ENCODE peak calls at places on chromosomes 13 and 19, in eight cellular contexts. One of them, this sample, is unnamed.

GRCh38 chr19:13748169-13748884 is 16.0 kb upstream of the MRI1 start:
- DNase-seq in heart left ventricle: no peak
- DNase-seq in effector CD4-positive, alpha-beta T cell: no peak
- DNase-seq in SW 1271: no peak
- DNase-seq in IMR-90: peak; percentile 74
- DNase-seq in retinal pigment epithelial cell: no peak
- DNase-seq in CD4-positive, CD25-positive, alpha-beta regulatory T cell: peak; percentile 54
- DNase-seq in heart right ventricle: no peak
- DNase-seq in this sample: peak; percentile 42

GRCh38 chr19:19657397-19657783 is 6.1 kb downstream of the ATP13A1 start:
- DNase-seq in heart left ventricle: no peak
- DNase-seq in effector CD4-positive, alpha-beta T cell: no peak
- DNase-seq in SW 1271: no peak
- DNase-seq in IMR-90: no peak
- DNase-seq in retinal pigment epithelial cell: no peak
- DNase-seq in CD4-positive, CD25-positive, alpha-beta regulatory T cell: no peak
- DNase-seq in heart right ventricle: no peak
- DNase-seq in this sample: no peak

GRCh38 chr13:20125129-20125782 is 35.6 kb downstream of the GJA3 start:
- DNase-seq in heart left ventricle: no peak
- DNase-seq in effector CD4-positive, alpha-beta T cell: no peak
- DNase-seq in SW 1271: no peak
- DNase-seq in IMR-90: peak; percentile 69
- DNase-seq in retinal pigment epithelial cell: no peak
- DNase-seq in CD4-positive, CD25-positive, alpha-beta regulatory T cell: no peak
- DNase-seq in heart right ventricle: no peak
- DNase-seq in this sample: peak; percentile 50

GRCh38 chr13:109678459-109678858 is 107.9 kb downstream of the IRS2 start:
- DNase-seq in heart left ventricle: no peak
- DNase-seq in effector CD4-positive, alpha-beta T cell: no peak
- DNase-seq in SW 1271: no peak
- DNase-seq in IMR-90: no peak
- DNase-seq in retinal pigment epithelial cell: no peak
- DNase-seq in CD4-positive, CD25-positive, alpha-beta regulatory T cell: no peak
- DNase-seq in heart right ventricle: no peak
- DNase-seq in this sample: no peak

GRCh38 chr13:74074723-74075122 is 59.5 kb downstream of the KLF12 start:
- DNase-seq in heart left ventricle: no peak
- DNase-seq in effector CD4-positive, alpha-beta T cell: no peak
- DNase-seq in SW 1271: no peak
- DNase-seq in IMR-90: peak; percentile 46
- DNase-seq in retinal pigment epithelial cell: no peak
- DNase-seq in CD4-positive, CD25-positive, alpha-beta regulatory T cell: no peak
- DNase-seq in heart right ventricle: no peak
- DNase-seq in this sample: peak; percentile 18

GRCh38 chr13:36385471-36385870 is 39.3 kb upstream of the SPART start:
- DNase-seq in heart left ventricle: no peak
- DNase-seq in effector CD4-positive, alpha-beta T cell: no peak
- DNase-seq in SW 1271: no peak
- DNase-seq in IMR-90: peak; percentile 15
- DNase-seq in retinal pigment epithelial cell: peak; percentile 16
- DNase-seq in CD4-positive, CD25-positive, alpha-beta regulatory T cell: no peak
- DNase-seq in heart right ventricle: no peak
- DNase-seq in this sample: peak; percentile 9

GRCh38 chr19:4543444-4543843 is 3.6 kb upstream of the LRG1 start:
- DNase-seq in heart left ventricle: no peak
- DNase-seq in effector CD4-positive, alpha-beta T cell: no peak
- DNase-seq in SW 1271: no peak
- DNase-seq in IMR-90: no peak
- DNase-seq in retinal pigment epithelial cell: no peak
- DNase-seq in CD4-positive, CD25-positive, alpha-beta regulatory T cell: no peak
- DNase-seq in heart right ventricle: no peak
- DNase-seq in this sample: no peak

GRCh38 chr19:41321600-41322270 is 11.8 kb downstream of the CCDC97 start:
- DNase-seq in heart left ventricle: peak; percentile 50
- DNase-seq in effector CD4-positive, alpha-beta T cell: no peak
- DNase-seq in SW 1271: no peak
- DNase-seq in IMR-90: peak; percentile 80
- DNase-seq in retinal pigment epithelial cell: no peak
- DNase-seq in CD4-positive, CD25-positive, alpha-beta regulatory T cell: no peak
- DNase-seq in heart right ventricle: no peak
- DNase-seq in this sample: peak; percentile 63

GRCh38 chr13:42924290-42924803 is 67.7 kb downstream of the EPSTI1 start:
- DNase-seq in heart left ventricle: no peak
- DNase-seq in effector CD4-positive, alpha-beta T cell: no peak
- DNase-seq in SW 1271: no peak
- DNase-seq in IMR-90: no peak
- DNase-seq in retinal pigment epithelial cell: no peak
- DNase-seq in CD4-positive, CD25-positive, alpha-beta regulatory T cell: no peak
- DNase-seq in heart right ventricle: no peak
- DNase-seq in this sample: no peak

GRCh38 chr19:37855098-37855497 is 51.3 kb downstream of the WDR87 start:
- DNase-seq in heart left ventricle: peak; percentile 22
- DNase-seq in effector CD4-positive, alpha-beta T cell: no peak
- DNase-seq in SW 1271: no peak
- DNase-seq in IMR-90: peak; percentile 17
- DNase-seq in retinal pigment epithelial cell: peak; percentile 13
- DNase-seq in CD4-positive, CD25-positive, alpha-beta regulatory T cell: peak; percentile 2
- DNase-seq in heart right ventricle: peak; percentile 61
- DNase-seq in this sample: peak; percentile 2

GRCh38 chr13:73945371-73945770 is 188.8 kb downstream of the KLF12 start:
- DNase-seq in heart left ventricle: no peak
- DNase-seq in effector CD4-positive, alpha-beta T cell: no peak
- DNase-seq in SW 1271: no peak
- DNase-seq in IMR-90: no peak
- DNase-seq in retinal pigment epithelial cell: no peak
- DNase-seq in CD4-positive, CD25-positive, alpha-beta regulatory T cell: no peak
- DNase-seq in heart right ventricle: no peak
- DNase-seq in this sample: no peak

GRCh38 chr19:17654993-17655392 is 33.2 kb downstream of the UNC13A start:
- DNase-seq in heart left ventricle: no peak
- DNase-seq in effector CD4-positive, alpha-beta T cell: no peak
- DNase-seq in SW 1271: no peak
- DNase-seq in IMR-90: no peak
- DNase-seq in retinal pigment epithelial cell: no peak
- DNase-seq in CD4-positive, CD25-positive, alpha-beta regulatory T cell: peak; percentile 13
- DNase-seq in heart right ventricle: no peak
- DNase-seq in this sample: no peak

GRCh38 chr19:7595466-7596133 is at the start of gene CAMSAP3:
- DNase-seq in heart left ventricle: no peak
- DNase-seq in effector CD4-positive, alpha-beta T cell: no peak
- DNase-seq in SW 1271: no peak
- DNase-seq in IMR-90: no peak
- DNase-seq in retinal pigment epithelial cell: peak; percentile 9
- DNase-seq in CD4-positive, CD25-positive, alpha-beta regulatory T cell: peak; percentile 43
- DNase-seq in heart right ventricle: no peak
- DNase-seq in this sample: no peak

GRCh38 chr19:35495107-35496064 is 5.1 kb upstream of the KRTDAP start:
- DNase-seq in heart left ventricle: peak; percentile 62
- DNase-seq in effector CD4-positive, alpha-beta T cell: peak; percentile 51
- DNase-seq in SW 1271: no peak
- DNase-seq in IMR-90: peak; percentile 55
- DNase-seq in retinal pigment epithelial cell: no peak
- DNase-seq in CD4-positive, CD25-positive, alpha-beta regulatory T cell: peak; percentile 63
- DNase-seq in heart right ventricle: peak; percentile 65
- DNase-seq in this sample: peak; percentile 44

GRCh38 chr19:53019684-53020083 is 6.0 kb downstream of the ERVV-1 start:
- DNase-seq in heart left ventricle: no peak
- DNase-seq in effector CD4-positive, alpha-beta T cell: no peak
- DNase-seq in SW 1271: no peak
- DNase-seq in IMR-90: no peak
- DNase-seq in retinal pigment epithelial cell: no peak
- DNase-seq in CD4-positive, CD25-positive, alpha-beta regulatory T cell: peak; percentile 1
- DNase-seq in heart right ventricle: no peak
- DNase-seq in this sample: no peak

GRCh38 chr19:17404015-17404414 is 1.4 kb downstream of the BST2 start:
- DNase-seq in heart left ventricle: no peak
- DNase-seq in effector CD4-positive, alpha-beta T cell: no peak
- DNase-seq in SW 1271: no peak
- DNase-seq in IMR-90: no peak
- DNase-seq in retinal pigment epithelial cell: no peak
- DNase-seq in CD4-positive, CD25-positive, alpha-beta regulatory T cell: no peak
- DNase-seq in heart right ventricle: no peak
- DNase-seq in this sample: no peak

GRCh38 chr19:27922970-27923369 is 1290.0 kb downstream of the UQCRFS1 start:
- DNase-seq in heart left ventricle: no peak
- DNase-seq in effector CD4-positive, alpha-beta T cell: no peak
- DNase-seq in SW 1271: no peak
- DNase-seq in IMR-90: no peak
- DNase-seq in retinal pigment epithelial cell: no peak
- DNase-seq in CD4-positive, CD25-positive, alpha-beta regulatory T cell: no peak
- DNase-seq in heart right ventricle: no peak
- DNase-seq in this sample: no peak

GRCh38 chr13:97125810-97126738 is 96.1 kb upstream of the MBNL2 start:
- DNase-seq in heart left ventricle: no peak
- DNase-seq in effector CD4-positive, alpha-beta T cell: no peak
- DNase-seq in SW 1271: no peak
- DNase-seq in IMR-90: peak; percentile 39
- DNase-seq in retinal pigment epithelial cell: no peak
- DNase-seq in CD4-positive, CD25-positive, alpha-beta regulatory T cell: peak; percentile 16
- DNase-seq in heart right ventricle: no peak
- DNase-seq in this sample: no peak

GRCh38 chr13:24159921-24160324 is 597 bp upstream of the SPATA13 start:
- DNase-seq in heart left ventricle: no peak
- DNase-seq in effector CD4-positive, alpha-beta T cell: no peak
- DNase-seq in SW 1271: no peak
- DNase-seq in IMR-90: no peak
- DNase-seq in retinal pigment epithelial cell: no peak
- DNase-seq in CD4-positive, CD25-positive, alpha-beta regulatory T cell: no peak
- DNase-seq in heart right ventricle: no peak
- DNase-seq in this sample: no peak

GRCh38 chr19:41872775-41873647 is 4.1 kb upstream of the CD79A start:
- DNase-seq in heart left ventricle: peak; percentile 70
- DNase-seq in effector CD4-positive, alpha-beta T cell: peak; percentile 64
- DNase-seq in SW 1271: peak; percentile 29
- DNase-seq in IMR-90: peak; percentile 59
- DNase-seq in retinal pigment epithelial cell: no peak
- DNase-seq in CD4-positive, CD25-positive, alpha-beta regulatory T cell: peak; percentile 69
- DNase-seq in heart right ventricle: peak; percentile 61
- DNase-seq in this sample: peak; percentile 58

GRCh38 chr13:113390874-113391497 is 27.1 kb upstream of the GRTP1 start:
- DNase-seq in heart left ventricle: no peak
- DNase-seq in effector CD4-positive, alpha-beta T cell: no peak
- DNase-seq in SW 1271: no peak
- DNase-seq in IMR-90: no peak
- DNase-seq in retinal pigment epithelial cell: no peak
- DNase-seq in CD4-positive, CD25-positive, alpha-beta regulatory T cell: no peak
- DNase-seq in heart right ventricle: no peak
- DNase-seq in this sample: no peak

GRCh38 chr13:72890546-72890945 is 108.6 kb downstream of the PIBF1 start:
- DNase-seq in heart left ventricle: no peak
- DNase-seq in effector CD4-positive, alpha-beta T cell: no peak
- DNase-seq in SW 1271: no peak
- DNase-seq in IMR-90: no peak
- DNase-seq in retinal pigment epithelial cell: no peak
- DNase-seq in CD4-positive, CD25-positive, alpha-beta regulatory T cell: no peak
- DNase-seq in heart right ventricle: no peak
- DNase-seq in this sample: no peak

GRCh38 chr19:30757836-30758617 is 385.8 kb downstream of the ZNF536 start:
- DNase-seq in heart left ventricle: no peak
- DNase-seq in effector CD4-positive, alpha-beta T cell: no peak
- DNase-seq in SW 1271: no peak
- DNase-seq in IMR-90: no peak
- DNase-seq in retinal pigment epithelial cell: no peak
- DNase-seq in CD4-positive, CD25-positive, alpha-beta regulatory T cell: no peak
- DNase-seq in heart right ventricle: no peak
- DNase-seq in this sample: no peak

GRCh38 chr13:95784891-95785290 is 108.0 kb downstream of the DNAJC3 start:
- DNase-seq in heart left ventricle: no peak
- DNase-seq in effector CD4-positive, alpha-beta T cell: no peak
- DNase-seq in SW 1271: no peak
- DNase-seq in IMR-90: peak; percentile 49
- DNase-seq in retinal pigment epithelial cell: peak; percentile 19
- DNase-seq in CD4-positive, CD25-positive, alpha-beta regulatory T cell: no peak
- DNase-seq in heart right ventricle: no peak
- DNase-seq in this sample: peak; percentile 5

GRCh38 chr19:30590596-30591229 is 218.5 kb downstream of the ZNF536 start:
- DNase-seq in heart left ventricle: peak; percentile 31
- DNase-seq in effector CD4-positive, alpha-beta T cell: no peak
- DNase-seq in SW 1271: no peak
- DNase-seq in IMR-90: no peak
- DNase-seq in retinal pigment epithelial cell: no peak
- DNase-seq in CD4-positive, CD25-positive, alpha-beta regulatory T cell: no peak
- DNase-seq in heart right ventricle: no peak
- DNase-seq in this sample: no peak

This sample was measured in brain microvascular endothelial cell.